ENCODE peak calls at places on chromosomes 4 and X, in seven cellular contexts. C is mucosa of descending colon, A is cardiac muscle cell, I is hepatocyte, U is AG09309, E is brain microvascular endothelial cell, T is bronchial epithelial cell. Z is an unnamed sample.

GRCh38 chrX:10900585-10901289 is 210.4 kb upstream of the HCCS start:
- DNase-seq in E (peak), C (no peak), A (no peak), U (no peak), T (peak), I (peak), Z (no peak)

GRCh38 chr4:18020145-18020670 is 1.3 kb downstream of the LCORL start:
- DNase-seq in E (no peak), I (peak), A (peak), U (no peak), T (no peak), C (peak), Z (no peak)

GRCh38 chr4:8171941-8172924 is 13.6 kb upstream of the ABLIM2 start:
- DNase-seq in U (no peak), I (no peak), T (no peak), A (no peak), E (no peak), C (no peak), Z (no peak)

GRCh38 chrX:120749141-120749846 is 119.4 kb upstream of the C1GALT1C1 start:
- DNase-seq in T (no peak), U (no peak), A (no peak), E (no peak), C (no peak), I (no peak), Z (no peak)

GRCh38 chr4:158347596-158347995 is 137.3 kb downstream of the TMEM144 start:
- DNase-seq in E (no peak), I (no peak), T (peak), A (no peak), U (peak), C (no peak), Z (peak)

GRCh38 chrX:103467870-103468269 is 51.4 kb downstream of the RAB40A start:
- DNase-seq in I (peak), A (no peak), U (no peak), T (no peak), C (no peak), E (no peak), Z (no peak)

GRCh38 chr4:5703831-5704230 is 4.5 kb downstream of the EVC2 start:
- DNase-seq in C (no peak), E (no peak), T (no peak), A (no peak), U (no peak), I (no peak), Z (no peak)

GRCh38 chr4:36020351-36020750 is 224.0 kb downstream of the ARAP2 start:
- DNase-seq in U (no peak), I (no peak), E (no peak), T (peak), A (no peak), C (no peak), Z (no peak)

GRCh38 chr4:183798921-183799307 is 106.2 kb upstream of the STOX2 start:
- DNase-seq in I (peak), T (no peak), C (no peak), A (no peak), U (no peak), E (no peak), Z (no peak)

GRCh38 chrX:119734897-119735339 is 23.5 kb upstream of the SOWAHD start:
- DNase-seq in C (no peak), T (no peak), A (no peak), U (no peak), E (no peak), I (no peak), Z (no peak)

GRCh38 chr4:34679228-34679627 is 1565.1 kb downstream of the ARAP2 start:
- DNase-seq in T (no peak), I (no peak), A (no peak), U (no peak), E (no peak), C (no peak), Z (no peak)

GRCh38 chrX:136999021-136999420 is 34.8 kb downstream of the GPR101 start:
- DNase-seq in A (no peak), E (no peak), U (no peak), I (no peak), C (no peak), T (no peak), Z (no peak)

GRCh38 chr4:135573251-135573650 is 1371.7 kb upstream of the PABPC4L start:
- DNase-seq in T (no peak), E (no peak), A (no peak), I (no peak), U (no peak), C (no peak), Z (no peak)

GRCh38 chrX:30635630-30636029 is 17.6 kb upstream of the GK start:
- DNase-seq in E (no peak), U (no peak), I (no peak), C (peak), T (no peak), A (peak), Z (no peak)
- TF ChIP-seq CTCF in E (peak), U (peak), I (peak), C (no peak), T (no peak), A (peak), Z (peak)

DNA sequence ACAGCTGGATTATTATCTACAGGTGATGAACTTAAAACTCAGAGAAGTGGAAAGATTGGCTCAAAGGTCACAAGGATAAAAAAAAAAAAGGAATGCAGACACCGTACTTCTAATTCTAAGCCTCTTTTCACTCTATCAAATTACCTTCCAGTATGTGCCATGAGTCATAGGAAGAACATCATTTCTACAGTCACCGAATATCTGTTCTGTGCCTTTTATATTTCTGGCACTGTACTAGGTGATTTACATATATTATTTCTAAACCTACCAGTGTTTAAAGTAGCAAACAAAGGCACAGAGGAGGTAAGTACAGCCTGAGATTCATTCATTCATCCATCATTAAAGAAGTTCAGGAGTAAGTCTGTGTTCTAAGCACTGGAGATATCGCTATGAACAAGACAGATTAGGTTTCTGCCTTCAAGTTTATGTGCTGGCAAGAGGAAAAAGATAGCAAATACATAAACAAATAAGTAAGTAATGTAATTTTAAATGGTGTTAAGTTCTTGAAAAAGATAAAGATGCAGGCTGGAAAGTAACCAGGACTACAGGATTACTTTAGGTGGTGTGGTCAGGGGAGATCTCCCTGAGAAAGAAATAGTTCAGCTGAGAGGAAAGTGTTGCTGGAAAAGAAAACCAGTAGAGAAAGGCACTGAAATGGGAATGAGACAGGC is 65.3 kb downstream of the PALLD start:
- DNase-seq in U (no peak), A (no peak), E (no peak), T (peak), I (no peak), C (no peak), Z (no peak)
- H3K4me3 ChIP-seq in U (no peak), A (no peak), E (no peak), T (no peak), I (no peak), C (no peak), Z (no peak)

GRCh38 chr4:90293320-90293719 is 166.1 kb downstream of the CCSER1 start:
- DNase-seq in A (peak), E (no peak), U (no peak), C (no peak), I (no peak), T (peak), Z (no peak)
- TF ChIP-seq CTCF in A (peak), E (peak), U (peak), C (no peak), I (peak), T (no peak), Z (no peak)

GRCh38 chr4:59535541-59535940 is 1664.6 kb upstream of the ADGRL3 start:
- DNase-seq in E (no peak), T (no peak), A (no peak), I (no peak), U (no peak), C (no peak), Z (no peak)

GRCh38 chr4:59540311-59540710 is 1659.8 kb upstream of the ADGRL3 start:
- DNase-seq in C (no peak), U (no peak), T (no peak), A (no peak), E (no peak), I (no peak), Z (no peak)

GRCh38 chr4:59537231-59537886 is 1662.8 kb upstream of the ADGRL3 start:
- DNase-seq in T (peak), E (no peak), I (no peak), A (no peak), C (no peak), U (no peak), Z (no peak)
- H3K4me3 ChIP-seq in T (no peak), E (no peak), I (no peak), A (no peak), C (no peak), U (no peak), Z (no peak)

DNA sequence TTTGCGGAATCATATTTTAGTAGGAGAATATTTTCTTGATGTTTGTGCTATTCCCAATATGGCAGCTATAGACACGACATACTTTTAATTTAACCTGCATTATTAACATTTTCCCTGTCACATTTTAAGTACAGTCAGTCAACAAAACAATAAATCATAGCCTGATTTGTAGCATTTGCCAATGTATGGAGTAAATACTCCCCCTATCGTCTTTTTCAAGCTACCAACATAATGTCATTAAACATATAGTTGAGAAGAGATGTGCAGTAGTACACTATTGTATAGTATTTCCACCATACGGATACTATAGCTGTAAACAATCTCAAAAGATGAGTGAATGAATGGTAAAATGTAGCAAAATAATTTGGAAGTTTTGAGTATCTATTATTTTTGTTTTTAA is 303.7 kb upstream of the MAGEB2 start:
- DNase-seq in U (no peak), I (no peak), T (no peak), C (no peak), A (no peak), E (no peak), Z (no peak)
- TF ChIP-seq CTCF in U (no peak), I (no peak), T (no peak), C (no peak), A (no peak), E (no peak), Z (no peak)